ENCODE peak calls at places on chromosomes 16 and 17, in nine cellular contexts. One of them, this sample, is unnamed.
A peak's percentile ranks its signal among the peaks of the same experiment; 100 is the strongest.

GRCh38 chr16:86030116-86030515 is 131.2 kb downstream of the IRF8 start:
- DNase-seq in fibroblast of lung: no peak
- DNase-seq in bronchial epithelial cell: no peak
- DNase-seq in heart left ventricle: no peak
- DNase-seq in GM10248: no peak
- DNase-seq in H1: no peak
- DNase-seq in tibial artery: peak; percentile 2
- DNase-seq in GM13977: no peak
- DNase-seq in cardiac muscle cell: no peak
- DNase-seq in this sample: no peak

GRCh38 chr16:69563605-69564580 is 1.9 kb upstream of the NFAT5 start:
- DNase-seq in H1: no peak
- DNase-seq in GM10248: peak; percentile 63
- DNase-seq in GM13977: peak; percentile 75
- DNase-seq in heart left ventricle: no peak
- DNase-seq in fibroblast of lung: peak; percentile 22
- DNase-seq in tibial artery: no peak
- DNase-seq in bronchial epithelial cell: peak; percentile 84
- DNase-seq in cardiac muscle cell: no peak
- DNase-seq in this sample: peak; percentile 32

GRCh38 chr16:17070882-17071592 is 399.7 kb downstream of the XYLT1 start:
- DNase-seq in heart left ventricle: no peak
- DNase-seq in GM10248: peak; percentile 79
- DNase-seq in bronchial epithelial cell: peak; percentile 13
- DNase-seq in GM13977: peak; percentile 78
- DNase-seq in H1: no peak
- DNase-seq in tibial artery: peak; percentile 35
- DNase-seq in cardiac muscle cell: peak; percentile 8
- DNase-seq in fibroblast of lung: peak; percentile 24
- DNase-seq in this sample: no peak

GRCh38 chr17:76264425-76264754 is 758 bp upstream of the UBALD2 start:
- DNase-seq in H1: no peak
- DNase-seq in fibroblast of lung: no peak
- DNase-seq in cardiac muscle cell: no peak
- DNase-seq in bronchial epithelial cell: no peak
- DNase-seq in GM13977: no peak
- DNase-seq in tibial artery: no peak
- DNase-seq in heart left ventricle: no peak
- DNase-seq in GM10248: no peak
- DNase-seq in this sample: no peak

GRCh38 chr17:72466199-72466598 is 345.4 kb downstream of the SOX9 start:
- DNase-seq in GM10248: peak; percentile 65
- DNase-seq in tibial artery: no peak
- DNase-seq in fibroblast of lung: peak; percentile 81
- DNase-seq in GM13977: peak; percentile 62
- DNase-seq in heart left ventricle: no peak
- DNase-seq in cardiac muscle cell: no peak
- DNase-seq in bronchial epithelial cell: peak; percentile 96
- DNase-seq in H1: no peak
- DNase-seq in this sample: peak; percentile 69

GRCh38 chr16:84571506-84571905 is 46.4 kb downstream of the COTL1 start:
- DNase-seq in GM10248: no peak
- DNase-seq in tibial artery: no peak
- DNase-seq in heart left ventricle: no peak
- DNase-seq in cardiac muscle cell: no peak
- DNase-seq in bronchial epithelial cell: no peak
- DNase-seq in H1: no peak
- DNase-seq in GM13977: no peak
- DNase-seq in fibroblast of lung: no peak
- DNase-seq in this sample: no peak

GRCh38 chr17:45073414-45074070 is 12.4 kb downstream of the NMT1 start:
- DNase-seq in tibial artery: peak; percentile 66
- DNase-seq in bronchial epithelial cell: no peak
- DNase-seq in fibroblast of lung: peak; percentile 76
- DNase-seq in GM13977: no peak
- DNase-seq in cardiac muscle cell: no peak
- DNase-seq in heart left ventricle: no peak
- DNase-seq in H1: no peak
- DNase-seq in GM10248: no peak
- DNase-seq in this sample: peak; percentile 87

GRCh38 chr16:69017036-69017783 is 88.2 kb upstream of the HAS3 start:
- DNase-seq in cardiac muscle cell: no peak
- DNase-seq in heart left ventricle: no peak
- DNase-seq in tibial artery: no peak
- DNase-seq in bronchial epithelial cell: peak; percentile 82
- DNase-seq in GM13977: no peak
- DNase-seq in fibroblast of lung: peak; percentile 85
- DNase-seq in H1: no peak
- DNase-seq in GM10248: no peak
- DNase-seq in this sample: peak; percentile 59

GRCh38 chr17:56918916-56919315 is 5.1 kb upstream of the TRIM25 start:
- DNase-seq in heart left ventricle: no peak
- DNase-seq in H1: no peak
- DNase-seq in cardiac muscle cell: no peak
- DNase-seq in bronchial epithelial cell: peak; percentile 93
- DNase-seq in tibial artery: no peak
- DNase-seq in GM13977: no peak
- DNase-seq in GM10248: no peak
- DNase-seq in fibroblast of lung: no peak
- DNase-seq in this sample: peak; percentile 46

GRCh38 chr17:75899767-75900468 is 3.2 kb upstream of the TRIM65 start:
- DNase-seq in tibial artery: no peak
- DNase-seq in cardiac muscle cell: no peak
- DNase-seq in GM10248: no peak
- DNase-seq in bronchial epithelial cell: no peak
- DNase-seq in GM13977: no peak
- DNase-seq in H1: no peak
- DNase-seq in fibroblast of lung: no peak
- DNase-seq in heart left ventricle: no peak
- DNase-seq in this sample: no peak

GRCh38 chr16:1443980-1444729 is at the start of gene CCDC154:
- DNase-seq in H1: no peak
- DNase-seq in bronchial epithelial cell: no peak
- DNase-seq in cardiac muscle cell: no peak
- DNase-seq in tibial artery: no peak
- DNase-seq in GM10248: no peak
- DNase-seq in heart left ventricle: no peak
- DNase-seq in fibroblast of lung: no peak
- DNase-seq in GM13977: no peak
- DNase-seq in this sample: no peak

GRCh38 chr17:65920996-65921395 is 270.9 kb downstream of the CEP112 start:
- DNase-seq in fibroblast of lung: no peak
- DNase-seq in cardiac muscle cell: peak; percentile 52
- DNase-seq in H1: no peak
- DNase-seq in tibial artery: no peak
- DNase-seq in bronchial epithelial cell: no peak
- DNase-seq in GM10248: no peak
- DNase-seq in GM13977: no peak
- DNase-seq in heart left ventricle: no peak
- DNase-seq in this sample: no peak

GRCh38 chr17:5592382-5592781 is 8.1 kb upstream of the NLRP1 start:
- DNase-seq in cardiac muscle cell: peak; percentile 65
- DNase-seq in H1: no peak
- DNase-seq in bronchial epithelial cell: peak; percentile 47
- DNase-seq in fibroblast of lung: peak; percentile 27
- DNase-seq in tibial artery: no peak
- DNase-seq in heart left ventricle: no peak
- DNase-seq in GM10248: peak; percentile 51
- DNase-seq in GM13977: peak; percentile 48
- DNase-seq in this sample: peak; percentile 69

GRCh38 chr16:25109643-25110042 is 1.9 kb upstream of the LCMT1 start:
- DNase-seq in GM13977: no peak
- DNase-seq in cardiac muscle cell: no peak
- DNase-seq in fibroblast of lung: peak; percentile 93
- DNase-seq in H1: no peak
- DNase-seq in heart left ventricle: peak; percentile 48
- DNase-seq in bronchial epithelial cell: peak; percentile 96
- DNase-seq in GM10248: no peak
- DNase-seq in tibial artery: peak; percentile 51
- DNase-seq in this sample: peak; percentile 97

GRCh38 chr17:59121901-59122480 is 15.3 kb upstream of the TRIM37 start:
- DNase-seq in GM13977: no peak
- DNase-seq in cardiac muscle cell: no peak
- DNase-seq in GM10248: no peak
- DNase-seq in H1: no peak
- DNase-seq in bronchial epithelial cell: peak; percentile 68
- DNase-seq in tibial artery: no peak
- DNase-seq in fibroblast of lung: no peak
- DNase-seq in heart left ventricle: no peak
- DNase-seq in this sample: no peak

GRCh38 chr17:30005709-30006320 is 64.4 kb downstream of the EFCAB5 start:
- DNase-seq in bronchial epithelial cell: peak; percentile 52
- DNase-seq in GM10248: no peak
- DNase-seq in GM13977: no peak
- DNase-seq in cardiac muscle cell: peak; percentile 47
- DNase-seq in heart left ventricle: no peak
- DNase-seq in tibial artery: no peak
- DNase-seq in fibroblast of lung: peak; percentile 68
- DNase-seq in H1: no peak
- DNase-seq in this sample: peak; percentile 43

GRCh38 chr17:4004517-4005295 is 40.5 kb upstream of the ATP2A3 start:
- DNase-seq in tibial artery: no peak
- DNase-seq in GM13977: peak; percentile 90
- DNase-seq in GM10248: peak; percentile 88
- DNase-seq in H1: no peak
- DNase-seq in heart left ventricle: peak; percentile 57
- DNase-seq in cardiac muscle cell: peak; percentile 81
- DNase-seq in fibroblast of lung: peak; percentile 11
- DNase-seq in bronchial epithelial cell: peak; percentile 5
- DNase-seq in this sample: peak; percentile 50

GRCh38 chr17:77613181-77613580 is 345.3 kb upstream of the TNRC6C start:
- DNase-seq in cardiac muscle cell: no peak
- DNase-seq in tibial artery: peak; percentile 68
- DNase-seq in heart left ventricle: no peak
- DNase-seq in bronchial epithelial cell: no peak
- DNase-seq in H1: no peak
- DNase-seq in fibroblast of lung: peak; percentile 6
- DNase-seq in GM10248: no peak
- DNase-seq in GM13977: no peak
- DNase-seq in this sample: no peak

DNA sequence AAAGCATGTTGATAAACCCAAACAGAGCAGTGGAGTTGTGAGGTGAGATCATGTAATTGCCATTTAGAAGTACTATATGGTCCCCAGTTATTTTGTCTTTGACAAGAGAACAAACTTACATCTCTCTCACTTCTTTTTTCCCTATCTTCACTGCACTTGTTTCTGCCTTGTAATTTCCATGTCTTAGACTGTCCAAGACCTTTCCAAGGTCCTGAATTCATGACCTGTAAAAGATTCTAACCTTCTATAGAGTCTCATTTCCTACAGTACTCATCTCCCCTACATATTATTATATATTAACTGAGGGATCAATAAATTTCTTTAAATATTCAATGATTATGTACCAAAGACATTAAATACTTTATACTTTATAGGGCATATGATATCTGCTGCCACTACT is 295.3 kb upstream of the KIF2B start:
- DNase-seq in GM10248: no peak
- DNase-seq in cardiac muscle cell: peak; percentile 15
- DNase-seq in tibial artery: no peak
- DNase-seq in heart left ventricle: no peak
- DNase-seq in H1: no peak
- DNase-seq in GM13977: no peak
- DNase-seq in bronchial epithelial cell: no peak
- DNase-seq in fibroblast of lung: no peak
- DNase-seq in this sample: no peak
- TF ChIP-seq CTCF in GM10248: no peak
- TF ChIP-seq CTCF in cardiac muscle cell: no peak
- TF ChIP-seq CTCF in tibial artery: no peak
- TF ChIP-seq CTCF in heart left ventricle: no peak
- TF ChIP-seq CTCF in H1: no peak
- TF ChIP-seq CTCF in GM13977: no peak
- TF ChIP-seq CTCF in bronchial epithelial cell: no peak
- TF ChIP-seq CTCF in fibroblast of lung: no peak
- TF ChIP-seq CTCF in this sample: no peak

GRCh38 chr17:48317732-48318131 is 112.3 kb downstream of the SKAP1 start:
- DNase-seq in GM13977: no peak
- DNase-seq in fibroblast of lung: no peak
- DNase-seq in heart left ventricle: no peak
- DNase-seq in bronchial epithelial cell: no peak
- DNase-seq in cardiac muscle cell: no peak
- DNase-seq in H1: no peak
- DNase-seq in tibial artery: no peak
- DNase-seq in GM10248: no peak
- DNase-seq in this sample: no peak

GRCh38 chr17:48326311-48326710 is 103.7 kb downstream of the SKAP1 start:
- DNase-seq in tibial artery: no peak
- DNase-seq in bronchial epithelial cell: no peak
- DNase-seq in fibroblast of lung: no peak
- DNase-seq in heart left ventricle: no peak
- DNase-seq in cardiac muscle cell: no peak
- DNase-seq in GM13977: no peak
- DNase-seq in GM10248: no peak
- DNase-seq in H1: no peak
- DNase-seq in this sample: no peak

GRCh38 chr17:48322060-48322459 is 108.0 kb downstream of the SKAP1 start:
- DNase-seq in bronchial epithelial cell: peak; percentile 10
- DNase-seq in fibroblast of lung: no peak
- DNase-seq in tibial artery: no peak
- DNase-seq in H1: no peak
- DNase-seq in GM13977: no peak
- DNase-seq in heart left ventricle: no peak
- DNase-seq in cardiac muscle cell: no peak
- DNase-seq in GM10248: no peak
- DNase-seq in this sample: peak; percentile 33
- TF ChIP-seq CTCF in bronchial epithelial cell: no peak
- TF ChIP-seq CTCF in fibroblast of lung: peak; percentile 31
- TF ChIP-seq CTCF in tibial artery: no peak
- TF ChIP-seq CTCF in H1: no peak
- TF ChIP-seq CTCF in GM13977: peak; percentile 4
- TF ChIP-seq CTCF in heart left ventricle: no peak
- TF ChIP-seq CTCF in cardiac muscle cell: peak; percentile 26
- TF ChIP-seq CTCF in GM10248: no peak
- TF ChIP-seq CTCF in this sample: peak; percentile 32

DNA sequence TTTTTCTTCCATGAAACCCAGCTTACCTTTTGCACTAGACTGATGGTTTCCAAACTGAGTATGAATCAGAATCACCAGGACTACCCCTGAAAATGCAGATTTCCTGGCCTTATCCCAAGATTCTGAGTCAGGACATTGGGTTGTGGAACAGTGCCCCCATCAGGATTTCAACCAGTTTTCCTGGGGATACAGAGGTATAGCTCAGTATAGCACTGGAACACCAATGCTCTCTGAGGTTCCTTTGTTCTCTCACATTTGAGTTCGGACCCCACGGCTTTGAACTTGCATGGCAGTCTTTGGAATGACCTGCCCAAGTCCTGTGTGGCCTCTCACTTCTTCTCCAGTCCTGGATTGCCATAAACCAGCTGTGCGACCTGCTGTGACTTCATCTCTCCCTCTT is 12.8 kb upstream of the CCL8 start:
- DNase-seq in heart left ventricle: no peak
- DNase-seq in bronchial epithelial cell: peak; percentile 71
- DNase-seq in fibroblast of lung: peak; percentile 73
- DNase-seq in GM10248: no peak
- DNase-seq in tibial artery: no peak
- DNase-seq in H1: peak; percentile 19
- DNase-seq in GM13977: no peak
- DNase-seq in cardiac muscle cell: peak; percentile 10
- DNase-seq in this sample: peak; percentile 70
- TF ChIP-seq CTCF in heart left ventricle: peak; percentile 56
- TF ChIP-seq CTCF in bronchial epithelial cell: peak; percentile 47
- TF ChIP-seq CTCF in fibroblast of lung: peak; percentile 50
- TF ChIP-seq CTCF in GM10248: no peak
- TF ChIP-seq CTCF in tibial artery: peak; percentile 54
- TF ChIP-seq CTCF in H1: no peak
- TF ChIP-seq CTCF in GM13977: no peak
- TF ChIP-seq CTCF in cardiac muscle cell: peak; percentile 64
- TF ChIP-seq CTCF in this sample: peak; percentile 52

GRCh38 chr16:66223176-66223780 is 143.2 kb upstream of the CDH5 start:
- DNase-seq in tibial artery: no peak
- DNase-seq in H1: no peak
- DNase-seq in GM13977: no peak
- DNase-seq in fibroblast of lung: peak; percentile 73
- DNase-seq in cardiac muscle cell: no peak
- DNase-seq in bronchial epithelial cell: peak; percentile 28
- DNase-seq in heart left ventricle: no peak
- DNase-seq in GM10248: no peak
- DNase-seq in this sample: peak; percentile 60
- TF ChIP-seq CTCF in tibial artery: no peak
- TF ChIP-seq CTCF in H1: no peak
- TF ChIP-seq CTCF in GM13977: no peak
- TF ChIP-seq CTCF in fibroblast of lung: no peak
- TF ChIP-seq CTCF in cardiac muscle cell: no peak
- TF ChIP-seq CTCF in bronchial epithelial cell: no peak
- TF ChIP-seq CTCF in heart left ventricle: no peak
- TF ChIP-seq CTCF in GM10248: no peak
- TF ChIP-seq CTCF in this sample: no peak